ENCODE peak calls at places on chromosome 15, in four cellular contexts. One of them, this sample, is unnamed.
A peak's percentile ranks its signal among the peaks of the same experiment; 100 is the strongest.

GRCh38 chr15:74314897-74315438 is 52.5 kb downstream of the CYP11A1 start:
- DNase-seq in WTC11: no peak
- DNase-seq in K562: peak; percentile 54
- DNase-seq in GM12878: no peak
- DNase-seq in this sample: no peak

GRCh38 chr15:90930861-90931629 is 1.3 kb downstream of the HDDC3 start:
- DNase-seq in GM12878: no peak
- DNase-seq in K562: no peak
- DNase-seq in WTC11: no peak
- DNase-seq in this sample: no peak

GRCh38 chr15:100350434-100351226 is 8.9 kb upstream of the ADAMTS17 start:
- DNase-seq in K562: no peak
- DNase-seq in WTC11: no peak
- DNase-seq in GM12878: no peak
- DNase-seq in this sample: peak; percentile 90

GRCh38 chr15:63048986-63049665 is 6.6 kb downstream of the TPM1 start:
- DNase-seq in GM12878: no peak
- DNase-seq in K562: peak; percentile 57
- DNase-seq in WTC11: peak; percentile 51
- DNase-seq in this sample: peak; percentile 67

GRCh38 chr15:73338606-73339388 is 30.0 kb downstream of the HCN4 start:
- DNase-seq in WTC11: no peak
- DNase-seq in GM12878: no peak
- DNase-seq in K562: no peak
- DNase-seq in this sample: no peak

GRCh38 chr15:68868296-68868695 is 47.6 kb upstream of the ANP32A start:
- DNase-seq in K562: no peak
- DNase-seq in WTC11: no peak
- DNase-seq in GM12878: no peak
- DNase-seq in this sample: no peak

GRCh38 chr15:70415330-70415884 is 317.7 kb upstream of the TLE3 start:
- DNase-seq in K562: no peak
- DNase-seq in GM12878: no peak
- DNase-seq in WTC11: no peak
- DNase-seq in this sample: no peak

GRCh38 chr15:57735891-57736290 is 29.4 kb downstream of the POLR2M start:
- DNase-seq in K562: no peak
- DNase-seq in WTC11: no peak
- DNase-seq in GM12878: no peak
- DNase-seq in this sample: no peak

GRCh38 chr15:85865070-85865684 is 70.5 kb upstream of the KLHL25 start:
- DNase-seq in GM12878: no peak
- DNase-seq in K562: peak; percentile 40
- DNase-seq in WTC11: peak; percentile 76
- DNase-seq in this sample: peak; percentile 11

GRCh38 chr15:21261965-21262850 is 178.1 kb downstream of the POTEB3 start:
- DNase-seq in K562: no peak
- DNase-seq in WTC11: no peak
- DNase-seq in GM12878: no peak
- DNase-seq in this sample: no peak

GRCh38 chr15:83192742-83193141 is 14.9 kb downstream of the HDGFL3 start:
- DNase-seq in GM12878: no peak
- DNase-seq in WTC11: no peak
- DNase-seq in K562: no peak
- DNase-seq in this sample: no peak

GRCh38 chr15:84398763-84399701 is 163.5 kb downstream of the GOLGA6L4 start:
- DNase-seq in K562: no peak
- DNase-seq in GM12878: no peak
- DNase-seq in WTC11: no peak
- DNase-seq in this sample: no peak

GRCh38 chr15:69554321-69554961 is 101.8 kb downstream of the RPLP1 start:
- DNase-seq in GM12878: no peak
- DNase-seq in K562: no peak
- DNase-seq in WTC11: no peak
- DNase-seq in this sample: peak; percentile 14

GRCh38 chr15:99452728-99453643 is 112.8 kb upstream of the MEF2A start:
- DNase-seq in WTC11: no peak
- DNase-seq in GM12878: peak; percentile 60
- DNase-seq in K562: no peak
- DNase-seq in this sample: peak; percentile 30

GRCh38 chr15:25464784-25465183 is 26.0 kb upstream of the UBE3A start:
- DNase-seq in K562: no peak
- DNase-seq in GM12878: no peak
- DNase-seq in WTC11: no peak
- DNase-seq in this sample: no peak

GRCh38 chr15:90829942-90830440 is 38.4 kb upstream of the FURIN start:
- DNase-seq in WTC11: no peak
- DNase-seq in K562: no peak
- DNase-seq in GM12878: no peak
- DNase-seq in this sample: no peak

GRCh38 chr15:67997996-67998395 is 56.1 kb upstream of the PIAS1 start:
- DNase-seq in K562: no peak
- DNase-seq in WTC11: no peak
- DNase-seq in GM12878: no peak
- DNase-seq in this sample: no peak

GRCh38 chr15:76147906-76148553 is 88.2 kb downstream of the TMEM266 start:
- DNase-seq in WTC11: peak; percentile 85
- DNase-seq in GM12878: no peak
- DNase-seq in K562: peak; percentile 84
- DNase-seq in this sample: no peak

GRCh38 chr15:43196760-43197548 is 11.8 kb downstream of the CCNDBP1 start:
- DNase-seq in GM12878: no peak
- DNase-seq in K562: no peak
- DNase-seq in WTC11: no peak
- DNase-seq in this sample: no peak

GRCh38 chr15:63107895-63108546 is 13.6 kb upstream of the LACTB start:
- DNase-seq in WTC11: no peak
- DNase-seq in GM12878: no peak
- DNase-seq in K562: peak; percentile 27
- DNase-seq in this sample: peak; percentile 98

GRCh38 chr15:67820992-67821783 is 4.1 kb upstream of the SKOR1 start:
- DNase-seq in WTC11: peak; percentile 79
- DNase-seq in K562: peak; percentile 71
- DNase-seq in GM12878: no peak
- DNase-seq in this sample: peak; percentile 28

GRCh38 chr15:66066005-66066404 is 187.5 kb downstream of the MEGF11 start:
- DNase-seq in WTC11: no peak
- DNase-seq in GM12878: no peak
- DNase-seq in K562: no peak
- DNase-seq in this sample: no peak

GRCh38 chr15:57821826-57822225 is 115.3 kb downstream of the POLR2M start:
- DNase-seq in K562: no peak
- DNase-seq in GM12878: no peak
- DNase-seq in WTC11: no peak
- DNase-seq in this sample: no peak

GRCh38 chr15:32641517-32642059 is at the start of gene SCG5:
- DNase-seq in GM12878: no peak
- DNase-seq in K562: peak; percentile 75
- DNase-seq in WTC11: peak; percentile 90
- DNase-seq in this sample: no peak

GRCh38 chr15:71103102-71103676 is 12.1 kb upstream of the THSD4 start:
- DNase-seq in K562: no peak
- DNase-seq in WTC11: no peak
- DNase-seq in GM12878: peak; percentile 26
- DNase-seq in this sample: peak; percentile 15

GRCh38 chr15:70916531-70916930 is 23.9 kb downstream of the LRRC49 start:
- DNase-seq in WTC11: no peak
- DNase-seq in GM12878: no peak
- DNase-seq in K562: no peak
- DNase-seq in this sample: no peak

GRCh38 chr15:77784361-77785292 is 151.9 kb upstream of the LINGO1 start:
- DNase-seq in K562: peak; percentile 73
- DNase-seq in GM12878: no peak
- DNase-seq in WTC11: peak; percentile 79
- DNase-seq in this sample: peak; percentile 14

GRCh38 chr15:66923438-66923881 is 141.9 kb upstream of the SMAD3 start:
- DNase-seq in WTC11: peak; percentile 82
- DNase-seq in GM12878: no peak
- DNase-seq in K562: peak; percentile 61
- DNase-seq in this sample: peak; percentile 34

GRCh38 chr15:74215958-74216357 is 13.4 kb upstream of the STRA6 start:
- DNase-seq in WTC11: no peak
- DNase-seq in K562: no peak
- DNase-seq in GM12878: no peak
- DNase-seq in this sample: no peak

GRCh38 chr15:96893159-96893906 is 562.8 kb downstream of the NR2F2 start:
- DNase-seq in WTC11: peak; percentile 20
- DNase-seq in GM12878: no peak
- DNase-seq in K562: no peak
- DNase-seq in this sample: no peak

GRCh38 chr15:31387101-31387482 is 60.5 kb downstream of the KLF13 start:
- DNase-seq in GM12878: no peak
- DNase-seq in WTC11: no peak
- DNase-seq in K562: no peak
- DNase-seq in this sample: no peak

GRCh38 chr15:26261966-26262365 is 398.8 kb upstream of the ATP10A start:
- DNase-seq in WTC11: no peak
- DNase-seq in K562: no peak
- DNase-seq in GM12878: no peak
- DNase-seq in this sample: no peak

GRCh38 chr15:63628123-63628822 is 31.1 kb downstream of the FBXL22 start:
- DNase-seq in WTC11: no peak
- DNase-seq in K562: no peak
- DNase-seq in GM12878: no peak
- DNase-seq in this sample: no peak

GRCh38 chr15:42921049-42921731 is 612 bp upstream of the TTBK2 start:
- DNase-seq in GM12878: no peak
- DNase-seq in WTC11: no peak
- DNase-seq in K562: no peak
- DNase-seq in this sample: no peak

GRCh38 chr15:69914960-69915359 is 182.8 kb downstream of the TLE3 start:
- DNase-seq in K562: no peak
- DNase-seq in WTC11: no peak
- DNase-seq in GM12878: no peak
- DNase-seq in this sample: no peak

GRCh38 chr15:78438595-78439285 is 724 bp downstream of the IREB2 start:
- DNase-seq in K562: peak; percentile 48
- DNase-seq in GM12878: no peak
- DNase-seq in WTC11: peak; percentile 41
- DNase-seq in this sample: peak; percentile 60

GRCh38 chr15:37056168-37056893 is 44.0 kb downstream of the MEIS2 start:
- DNase-seq in GM12878: no peak
- DNase-seq in WTC11: no peak
- DNase-seq in K562: peak; percentile 33
- DNase-seq in this sample: no peak

GRCh38 chr15:72217216-72217615 is 13.8 kb downstream of the PKM start:
- DNase-seq in GM12878: no peak
- DNase-seq in WTC11: no peak
- DNase-seq in K562: no peak
- DNase-seq in this sample: no peak

DNA sequence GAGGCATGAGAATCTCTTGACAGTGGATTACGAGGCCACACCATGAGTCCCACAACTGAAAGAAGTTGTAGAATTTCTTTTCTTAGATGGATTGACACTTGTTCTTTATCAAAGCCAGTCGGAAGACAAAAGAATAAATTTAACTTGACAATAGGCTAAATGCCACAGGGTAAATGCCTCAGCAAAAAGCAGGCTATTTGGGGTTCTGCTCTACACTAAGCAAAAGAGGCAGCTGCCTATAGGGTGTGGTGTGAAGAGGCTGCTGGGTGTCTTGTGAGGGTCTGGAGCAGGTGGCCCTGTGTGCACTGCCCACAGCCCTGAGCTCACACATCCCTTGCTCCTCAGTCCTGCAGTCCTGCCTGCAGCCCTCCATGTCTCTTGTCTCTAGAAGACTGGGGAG is 135.0 kb upstream of the SEMA6D start:
- DNase-seq in GM12878: no peak
- DNase-seq in WTC11: no peak
- DNase-seq in K562: no peak
- DNase-seq in this sample: no peak
- TF ChIP-seq TCF7 in GM12878: no peak
- TF ChIP-seq TCF7 in WTC11: no peak
- TF ChIP-seq TCF7 in K562: no peak
- TF ChIP-seq TCF7 in this sample: no peak

GRCh38 chr15:50823281-50823680 is 57.8 kb upstream of the SPPL2A start:
- DNase-seq in GM12878: no peak
- DNase-seq in WTC11: no peak
- DNase-seq in K562: no peak
- DNase-seq in this sample: no peak
- TF ChIP-seq USF2 in GM12878: no peak
- TF ChIP-seq USF2 in WTC11: no peak
- TF ChIP-seq USF2 in K562: no peak
- TF ChIP-seq USF2 in this sample: no peak

GRCh38 chr15:52144656-52145055 is 32.1 kb upstream of the BCL2L10 start:
- DNase-seq in K562: no peak
- DNase-seq in WTC11: no peak
- DNase-seq in GM12878: no peak
- DNase-seq in this sample: no peak

GRCh38 chr15:52140646-52141045 is 28.1 kb upstream of the BCL2L10 start:
- DNase-seq in GM12878: no peak
- DNase-seq in WTC11: no peak
- DNase-seq in K562: no peak
- DNase-seq in this sample: no peak

GRCh38 chr15:52146776-52147175 is 34.2 kb upstream of the BCL2L10 start:
- DNase-seq in GM12878: no peak
- DNase-seq in WTC11: no peak
- DNase-seq in K562: no peak
- DNase-seq in this sample: no peak

GRCh38 chr15:52146261-52146660 is 33.7 kb upstream of the BCL2L10 start:
- DNase-seq in WTC11: no peak
- DNase-seq in K562: no peak
- DNase-seq in GM12878: no peak
- DNase-seq in this sample: no peak

GRCh38 chr15:52143862-52144261 is 31.3 kb upstream of the BCL2L10 start:
- DNase-seq in K562: peak; percentile 23
- DNase-seq in WTC11: no peak
- DNase-seq in GM12878: no peak
- DNase-seq in this sample: peak; percentile 63
- TF ChIP-seq TCF7 in K562: no peak
- TF ChIP-seq TCF7 in WTC11: no peak
- TF ChIP-seq TCF7 in GM12878: no peak
- TF ChIP-seq TCF7 in this sample: no peak

GRCh38 chr15:92463826-92464225 is 70.1 kb downstream of the ST8SIA2 start:
- DNase-seq in GM12878: no peak
- DNase-seq in K562: no peak
- DNase-seq in WTC11: no peak
- DNase-seq in this sample: no peak

GRCh38 chr15:92457642-92458041 is 64.0 kb downstream of the ST8SIA2 start:
- DNase-seq in WTC11: no peak
- DNase-seq in GM12878: no peak
- DNase-seq in K562: no peak
- DNase-seq in this sample: no peak

GRCh38 chr15:92463352-92463751 is 69.7 kb downstream of the ST8SIA2 start:
- DNase-seq in K562: no peak
- DNase-seq in GM12878: no peak
- DNase-seq in WTC11: no peak
- DNase-seq in this sample: no peak

GRCh38 chr15:92462771-92463170 is 69.1 kb downstream of the ST8SIA2 start:
- DNase-seq in GM12878: no peak
- DNase-seq in WTC11: no peak
- DNase-seq in K562: no peak
- DNase-seq in this sample: no peak

GRCh38 chr15:92460023-92460422 is 66.3 kb downstream of the ST8SIA2 start:
- DNase-seq in WTC11: no peak
- DNase-seq in K562: no peak
- DNase-seq in GM12878: no peak
- DNase-seq in this sample: no peak
- TF ChIP-seq USF2 in WTC11: no peak
- TF ChIP-seq USF2 in K562: no peak
- TF ChIP-seq USF2 in GM12878: no peak
- TF ChIP-seq USF2 in this sample: no peak